ENCODE peak calls at places on chromosomes 16 and 17, in eight cellular contexts. L is stimulated activated naive CD8-positive, alpha-beta T cell treated with anti-CD3 and anti-CD28 coated beads, Interleukin-15, Interleukin-2, amounts not matched to agents 100 U/mL and 50 U/mL, for 24 hours; X is NCI-H2171; R is astrocyte; F is brain pericyte; H is AG10803; E is GDM1; B is NCI-H146. W is an unnamed sample.

GRCh38 chr17:20059728-20060188 is 50.6 kb downstream of the SPECC1 start:
- DNase-seq in L (no peak), X (no peak), R (no peak), F (no peak), H (peak), E (no peak), B (peak), W (peak)

GRCh38 chr17:11144358-11145233 is 96.4 kb upstream of the SHISA6 start:
- DNase-seq in L (no peak), X (no peak), R (no peak), F (no peak), H (peak), E (peak), B (no peak), W (no peak)

GRCh38 chr17:39551879-39552278 is 55.8 kb downstream of the NEUROD2 start:
- DNase-seq in L (no peak), X (no peak), R (peak), F (no peak), H (no peak), E (no peak), B (no peak), W (peak)

GRCh38 chr16:75380870-75381269 is 52.4 kb downstream of the CFDP1 start:
- DNase-seq in L (no peak), X (no peak), R (no peak), F (no peak), H (peak), E (no peak), B (no peak), W (peak)

GRCh38 chr16:49876716-49877129 is 20.8 kb upstream of the ZNF423 start:
- DNase-seq in L (peak), X (no peak), R (no peak), F (no peak), H (no peak), E (no peak), B (peak), W (no peak)

GRCh38 chr17:29571486-29571882 is 3.0 kb downstream of the TP53I13 start:
- DNase-seq in L (peak), X (no peak), R (no peak), F (no peak), H (no peak), E (no peak), B (no peak), W (no peak)

GRCh38 chr17:71188811-71189492 is 931.9 kb upstream of the SOX9 start:
- DNase-seq in L (no peak), X (no peak), R (peak), F (no peak), H (peak), E (no peak), B (no peak), W (peak)

GRCh38 chr17:63140255-63140654 is 174.2 kb downstream of the TANC2 start:
- DNase-seq in L (no peak), X (peak), R (peak), F (peak), H (peak), E (peak), B (no peak), W (peak)

GRCh38 chr17:18129041-18129502 is 20.5 kb downstream of the MYO15A start:
- DNase-seq in L (no peak), X (no peak), R (peak), F (no peak), H (peak), E (no peak), B (no peak), W (peak)

GRCh38 chr17:29245401-29245800 is 1.3 kb upstream of the CRYBA1 start:
- DNase-seq in L (no peak), X (no peak), R (no peak), F (no peak), H (no peak), E (no peak), B (no peak), W (no peak)

GRCh38 chr16:69109486-69110270 is 4.2 kb downstream of the HAS3 start:
- DNase-seq in L (no peak), X (no peak), R (no peak), F (no peak), H (no peak), E (no peak), B (no peak), W (no peak)

GRCh38 chr17:59621771-59622170 is 2.1 kb downstream of the CLTC start:
- DNase-seq in L (no peak), X (no peak), R (no peak), F (no peak), H (peak), E (no peak), B (no peak), W (no peak)

GRCh38 chr16:24508614-24509013 is 30.8 kb upstream of the RBBP6 start:
- DNase-seq in L (no peak), X (no peak), R (peak), F (no peak), H (peak), E (no peak), B (no peak), W (peak)

GRCh38 chr16:84507011-84507982 is 2.8 kb upstream of the MEAK7 start:
- DNase-seq in L (no peak), X (peak), R (no peak), F (no peak), H (peak), E (no peak), B (no peak), W (no peak)

W was measured in IMR-90.